ENCODE peak calls at places on chromosomes 3 and 15, in eight cellular contexts. S, G, R, H, J, E, K and D are unnamed samples.
A peak's percentile ranks its signal among the peaks of the same experiment; 100 is the strongest.

GRCh38 chr3:128775241-128775640 is 49.3 kb downstream of the RAB7A start:
- DNase-seq in S (no peak), G (no peak), R (no peak), H (no peak), J (no peak), E (no peak), K (no peak), D (no peak)

GRCh38 chr15:20358066-20358780 is 183.4 kb downstream of the GOLGA6L6 start:
- DNase-seq in S (no peak), G (no peak), R (no peak), H (no peak), J (no peak), E (peak; percentile 52), K (no peak), D (no peak)

GRCh38 chr15:27816790-27817189 is 282.3 kb downstream of the OCA2 start:
- DNase-seq in S (no peak), G (no peak), R (no peak), H (no peak), J (no peak), E (no peak), K (no peak), D (no peak)

GRCh38 chr3:126548556-126549466 is 9.9 kb downstream of the C3orf22 start:
- DNase-seq in S (no peak), G (peak; percentile 3), R (no peak), H (no peak), J (no peak), E (no peak), K (no peak), D (no peak)

GRCh38 chr15:39140060-39140604 is 440.7 kb upstream of the THBS1 start:
- DNase-seq in S (no peak), G (peak; percentile 91), R (peak; percentile 93), H (no peak), J (peak; percentile 95), E (no peak), K (no peak), D (peak; percentile 93)

GRCh38 chr3:16456784-16457415 is 56.6 kb downstream of the RFTN1 start:
- DNase-seq in S (no peak), G (peak; percentile 73), R (peak; percentile 94), H (no peak), J (peak; percentile 78), E (no peak), K (no peak), D (peak; percentile 99)

GRCh38 chr15:101523560-101523940 is 34.0 kb upstream of the PCSK6 start:
- DNase-seq in S (no peak), G (no peak), R (no peak), H (no peak), J (no peak), E (no peak), K (no peak), D (no peak)

GRCh38 chr3:107847791-107848190 is 243.0 kb downstream of the CD47 start:
- DNase-seq in S (no peak), G (no peak), R (no peak), H (no peak), J (peak; percentile 3), E (no peak), K (no peak), D (no peak)

GRCh38 chr3:111385971-111386495 is 156.0 kb upstream of the CD96 start:
- DNase-seq in S (no peak), G (no peak), R (no peak), H (no peak), J (no peak), E (no peak), K (no peak), D (no peak)

GRCh38 chr3:43953814-43954241 is 263.1 kb downstream of the ABHD5 start:
- DNase-seq in S (no peak), G (peak; percentile 59), R (peak; percentile 81), H (no peak), J (peak; percentile 73), E (no peak), K (no peak), D (peak; percentile 49)

GRCh38 chr15:50523736-50524318 is 22.6 kb downstream of the USP50 start:
- DNase-seq in S (no peak), G (no peak), R (no peak), H (no peak), J (peak; percentile 5), E (no peak), K (no peak), D (peak; percentile 22)

GRCh38 chr15:97929456-97930229 is 30.9 kb upstream of the ARRDC4 start:
- DNase-seq in S (no peak), G (no peak), R (no peak), H (no peak), J (no peak), E (no peak), K (no peak), D (no peak)

GRCh38 chr3:112948346-112948838 is 26.5 kb downstream of the CD200R1 start:
- DNase-seq in S (no peak), G (no peak), R (no peak), H (no peak), J (no peak), E (no peak), K (no peak), D (no peak)

GRCh38 chr3:124203292-124203691 is 211.4 kb upstream of the ROPN1 start:
- DNase-seq in S (no peak), G (no peak), R (no peak), H (no peak), J (no peak), E (no peak), K (no peak), D (no peak)

GRCh38 chr3:130425484-130425883 is 80.0 kb downstream of the COL6A5 start:
- DNase-seq in S (no peak), G (no peak), R (no peak), H (no peak), J (no peak), E (no peak), K (no peak), D (peak; percentile 10)

GRCh38 chr3:196179380-196180308 is 31.6 kb downstream of the ZDHHC19 start:
- DNase-seq in S (no peak), G (no peak), R (peak; percentile 58), H (no peak), J (peak; percentile 46), E (peak; percentile 49), K (no peak), D (no peak)

GRCh38 chr3:184176377-184177330 is 2.0 kb downstream of the AP2M1 start:
- DNase-seq in S (peak; percentile 68), G (peak; percentile 96), R (peak; percentile 93), H (peak; percentile 60), J (peak; percentile 97), E (no peak), K (peak; percentile 75), D (peak; percentile 98)

GRCh38 chr15:85934691-85935090 is 140.0 kb upstream of the KLHL25 start:
- DNase-seq in S (no peak), G (no peak), R (no peak), H (no peak), J (no peak), E (no peak), K (no peak), D (no peak)

GRCh38 chr3:154971341-154971740 is 108.8 kb upstream of the MME start:
- DNase-seq in S (no peak), G (no peak), R (peak; percentile 52), H (no peak), J (no peak), E (no peak), K (no peak), D (peak; percentile 61)

GRCh38 chr3:24523988-24524727 is 29.5 kb upstream of the THRB start:
- DNase-seq in S (no peak), G (no peak), R (no peak), H (no peak), J (no peak), E (no peak), K (peak; percentile 22), D (no peak)

GRCh38 chr15:93017521-93017920 is 71.5 kb downstream of the RGMA start:
- DNase-seq in S (no peak), G (no peak), R (peak; percentile 79), H (no peak), J (no peak), E (no peak), K (no peak), D (peak; percentile 52)

GRCh38 chr3:156685198-156685597 is 10.8 kb downstream of the TIPARP start:
- DNase-seq in S (no peak), G (peak; percentile 37), R (no peak), H (no peak), J (peak; percentile 72), E (no peak), K (no peak), D (peak; percentile 46)

GRCh38 chr3:13110678-13111116 is 37.5 kb upstream of the IQSEC1 start:
- DNase-seq in S (no peak), G (peak; percentile 20), R (no peak), H (no peak), J (no peak), E (peak; percentile 26), K (peak; percentile 13), D (peak; percentile 33)

GRCh38 chr3:8702560-8702959 is 31.0 kb upstream of the CAV3 start:
- DNase-seq in S (no peak), G (no peak), R (no peak), H (no peak), J (no peak), E (no peak), K (no peak), D (no peak)
- TF ChIP-seq CTCF in S (no peak), G (peak; percentile 52), R (no peak), H (no peak), J (peak; percentile 37), E (no peak), K (no peak), D (peak; percentile 46)

DNA sequence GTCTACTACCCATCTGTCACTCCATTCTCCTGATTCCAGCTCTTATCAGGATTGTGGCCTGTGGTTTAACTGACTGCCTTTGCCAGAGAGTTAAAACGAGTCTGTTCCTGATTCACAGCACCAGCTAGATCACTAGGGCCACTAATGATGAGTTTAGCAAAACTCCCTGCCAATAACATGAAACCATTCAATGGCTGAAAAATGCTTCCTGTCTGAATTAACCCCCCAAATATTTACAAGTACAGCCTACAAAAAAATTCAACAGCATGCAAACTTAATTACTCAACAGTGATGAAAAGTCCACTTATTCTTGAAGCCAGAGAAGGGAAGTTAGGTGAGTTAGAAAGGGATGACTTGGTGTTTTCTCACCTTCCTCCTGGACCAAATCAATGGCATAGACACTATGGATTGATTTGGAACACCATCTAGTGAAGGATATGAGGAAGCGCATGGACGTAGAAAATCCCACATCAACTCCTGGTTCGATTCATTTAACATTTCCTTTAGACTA is 141.4 kb downstream of the TGFBR2 start:
- DNase-seq in S (no peak), G (peak; percentile 41), R (peak; percentile 58), H (no peak), J (peak; percentile 70), E (no peak), K (peak; percentile 6), D (peak; percentile 83)
- TF ChIP-seq CTCF in S (no peak), G (peak; percentile 74), R (peak; percentile 57), H (no peak), J (peak; percentile 66), E (no peak), K (no peak), D (peak; percentile 62)

DNA sequence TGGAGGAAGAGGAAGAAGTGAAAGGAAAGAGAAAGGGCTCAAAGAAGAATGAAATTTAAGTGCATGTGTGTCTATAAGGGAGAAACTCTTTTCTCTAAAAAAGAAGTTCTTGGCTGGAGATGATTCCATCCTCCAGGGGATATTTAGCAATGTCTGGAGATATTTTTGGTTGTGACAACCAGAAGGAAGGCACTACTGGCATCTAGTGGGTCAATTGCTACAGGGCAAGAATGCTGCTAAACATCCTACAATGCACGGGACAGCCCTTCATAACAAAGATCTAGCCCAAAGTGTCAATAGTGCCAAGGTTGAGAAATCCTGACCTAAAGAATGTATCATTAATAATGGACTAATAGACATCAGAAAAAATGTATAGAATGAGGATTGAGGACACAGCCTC is 57.4 kb upstream of the ST3GAL6 start:
- DNase-seq in S (no peak), G (peak; percentile 60), R (no peak), H (no peak), J (peak; percentile 77), E (no peak), K (no peak), D (no peak)
- TF ChIP-seq CTCF in S (no peak), G (peak; percentile 70), R (no peak), H (no peak), J (peak; percentile 64), E (no peak), K (no peak), D (peak; percentile 19)

GRCh38 chr3:14358426-14359211 is 43.8 kb upstream of the SLC6A6 start:
- DNase-seq in S (peak; percentile 85), G (no peak), R (peak; percentile 64), H (peak; percentile 85), J (no peak), E (no peak), K (no peak), D (peak; percentile 82)
- TF ChIP-seq CTCF in S (no peak), G (no peak), R (no peak), H (no peak), J (no peak), E (no peak), K (no peak), D (no peak)